ENCODE peak calls at places on chromosomes 2 and 18, in nine cellular contexts. O is stimulated activated CD4-positive, alpha-beta T cell treated with anti-CD3 and anti-CD28 coated beads, Interleukin-15, amount 100 ng/mL, for 1 hour; Z is activated CD8-positive, alpha-beta memory T cell treated with anti-CD3 and anti-CD28 coated beads for 24 hours; H is HEK293T; C is testis; I is NCI-H1105 treated with DMSO at 0.1 percent for 48 hours; M is foreskin fibroblast; X is GM13977; A is posterior cingulate gyrus. E is an unnamed sample.

GRCh38 chr2:221527759-221528444 is 44.2 kb downstream of the EPHA4 start:
- DNase-seq in O (no peak), Z (no peak), H (no peak), C (no peak), I (no peak), M (no peak), X (no peak), A (no peak), E (no peak)

GRCh38 chr18:73564073-73564472 is 583.6 kb downstream of the FBXO15 start:
- DNase-seq in O (no peak), Z (no peak), H (no peak), C (no peak), I (no peak), M (peak; percentile 86), X (no peak), A (no peak), E (peak; percentile 29)

GRCh38 chr2:14999114-14999661 is 366.7 kb downstream of the LRATD1 start:
- DNase-seq in O (no peak), Z (no peak), H (no peak), C (no peak), I (no peak), M (no peak), X (no peak), A (no peak), E (no peak)

GRCh38 chr2:140997997-140998396 is 1132.8 kb downstream of the LRP1B start:
- DNase-seq in O (no peak), Z (no peak), H (no peak), C (no peak), I (no peak), M (peak; percentile 21), X (no peak), A (no peak), E (no peak)

GRCh38 chr2:173568054-173568453 is 213.4 kb downstream of the CDCA7 start:
- DNase-seq in O (no peak), Z (no peak), H (peak; percentile 50), C (peak; percentile 54), I (peak; percentile 27), M (no peak), X (no peak), A (no peak), E (no peak)

GRCh38 chr2:62597323-62597722 is 91.3 kb upstream of the TMEM17 start:
- DNase-seq in O (no peak), Z (no peak), H (no peak), C (peak; percentile 28), I (no peak), M (peak; percentile 52), X (no peak), A (no peak), E (no peak)

GRCh38 chr18:55318864-55319516 is 269.0 kb downstream of the TCF4 start:
- DNase-seq in O (no peak), Z (no peak), H (no peak), C (no peak), I (peak; percentile 73), M (peak; percentile 42), X (no peak), A (no peak), E (no peak)

GRCh38 chr2:216119144-216119543 is 10.0 kb downstream of the XRCC5 start:
- DNase-seq in O (no peak), Z (no peak), H (no peak), C (no peak), I (no peak), M (no peak), X (no peak), A (no peak), E (no peak)

GRCh38 chr2:86671304-86671981 is 47.8 kb upstream of the RNF103 start:
- DNase-seq in O (no peak), Z (no peak), H (no peak), C (peak; percentile 26), I (peak; percentile 4), M (peak; percentile 14), X (no peak), A (no peak), E (no peak)

GRCh38 chr2:38174646-38175096 is 98.7 kb upstream of the CYP1B1 start:
- DNase-seq in O (no peak), Z (no peak), H (no peak), C (no peak), I (no peak), M (peak; percentile 83), X (no peak), A (no peak), E (peak; percentile 99)

GRCh38 chr2:67701011-67701410 is 303.9 kb downstream of the ETAA1 start:
- DNase-seq in O (no peak), Z (no peak), H (no peak), C (no peak), I (no peak), M (no peak), X (no peak), A (no peak), E (no peak)

GRCh38 chr2:12965540-12966269 is 249.0 kb downstream of the TRIB2 start:
- DNase-seq in O (no peak), Z (no peak), H (no peak), C (no peak), I (peak; percentile 17), M (peak; percentile 62), X (no peak), A (no peak), E (peak; percentile 63)

GRCh38 chr2:105749583-105750399 is 5.1 kb downstream of the NCK2 start:
- DNase-seq in O (no peak), Z (peak; percentile 67), H (no peak), C (peak; percentile 66), I (no peak), M (no peak), X (no peak), A (no peak), E (no peak)

GRCh38 chr18:67515987-67516431 is 511 bp downstream of the DSEL start:
- DNase-seq in O (peak; percentile 8), Z (peak; percentile 84), H (peak; percentile 48), C (peak; percentile 92), I (peak; percentile 92), M (peak; percentile 78), X (peak; percentile 70), A (peak; percentile 81), E (peak; percentile 49)

GRCh38 chr2:3115301-3116042 is 262.1 kb downstream of the EIPR1 start:
- DNase-seq in O (no peak), Z (peak; percentile 26), H (no peak), C (peak; percentile 9), I (no peak), M (no peak), X (no peak), A (no peak), E (no peak)

GRCh38 chr18:59323931-59324622 is 5.6 kb upstream of the CPLX4 start:
- DNase-seq in O (no peak), Z (no peak), H (no peak), C (no peak), I (no peak), M (peak; percentile 18), X (no peak), A (no peak), E (peak; percentile 84)

GRCh38 chr2:51995293-51995692 is 963.4 kb upstream of the NRXN1 start:
- DNase-seq in O (no peak), Z (no peak), H (no peak), C (no peak), I (no peak), M (peak; percentile 28), X (no peak), A (no peak), E (no peak)

GRCh38 chr2:47221956-47222355 is 66.8 kb upstream of the STPG4 start:
- DNase-seq in O (no peak), Z (no peak), H (no peak), C (no peak), I (peak; percentile 17), M (no peak), X (no peak), A (peak; percentile 29), E (no peak)

GRCh38 chr2:30780776-30781330 is 26.4 kb downstream of the CAPN13 start:
- DNase-seq in O (no peak), Z (peak; percentile 24), H (no peak), C (no peak), I (no peak), M (no peak), X (no peak), A (no peak), E (no peak)

GRCh38 chr2:235493775-235494715 is at the start of gene AGAP1:
- DNase-seq in O (no peak), Z (no peak), H (peak; percentile 81), C (peak; percentile 92), I (peak; percentile 72), M (peak; percentile 91), X (peak; percentile 63), A (peak; percentile 82), E (no peak)

GRCh38 chr2:105143467-105144127 is 97.9 kb upstream of the GPR45 start:
- DNase-seq in O (no peak), Z (peak; percentile 65), H (peak; percentile 41), C (no peak), I (peak; percentile 24), M (no peak), X (peak; percentile 53), A (peak; percentile 25), E (no peak)

GRCh38 chr18:47815486-47816270 is 114.8 kb downstream of the SMAD2 start:
- DNase-seq in O (no peak), Z (no peak), H (no peak), C (no peak), I (no peak), M (no peak), X (no peak), A (no peak), E (no peak)

GRCh38 chr2:176566936-176567335 is 297.7 kb downstream of the MTX2 start:
- DNase-seq in O (no peak), Z (no peak), H (no peak), C (no peak), I (no peak), M (no peak), X (no peak), A (no peak), E (no peak)

GRCh38 chr2:147499785-147500184 is 345.0 kb upstream of the ACVR2A start:
- DNase-seq in O (no peak), Z (no peak), H (no peak), C (no peak), I (no peak), M (no peak), X (peak; percentile 25), A (no peak), E (peak; percentile 39)

GRCh38 chr2:242075163-242075562 is 205.6 kb downstream of the RTP5 start:
- DNase-seq in O (no peak), Z (no peak), H (no peak), C (peak; percentile 56), I (no peak), M (peak; percentile 7), X (no peak), A (no peak), E (no peak)

E was measured in kidney epithelial cell.